ENCODE peak calls at places on chromosome 15, in seven cellular contexts. One of them, this sample, is unnamed.

GRCh38 chr15:53116169-53116568 is 326.0 kb upstream of the ONECUT1 start:
- DNase-seq in HepG2: no peak
- DNase-seq in GM12878: no peak
- DNase-seq in GM12892: no peak
- DNase-seq in SK-N-SH: no peak
- DNase-seq in K562: no peak
- DNase-seq in H1: no peak
- DNase-seq in this sample: no peak

GRCh38 chr15:75786564-75786925 is 56.7 kb upstream of the UBE2Q2 start:
- DNase-seq in HepG2: no peak
- DNase-seq in GM12878: no peak
- DNase-seq in GM12892: no peak
- DNase-seq in SK-N-SH: peak; percentile 59
- DNase-seq in K562: no peak
- DNase-seq in H1: no peak
- DNase-seq in this sample: no peak

GRCh38 chr15:45307230-45307924 is 55.3 kb downstream of the SLC28A2 start:
- DNase-seq in HepG2: peak; percentile 53
- DNase-seq in GM12878: peak; percentile 31
- DNase-seq in GM12892: no peak
- DNase-seq in SK-N-SH: peak; percentile 42
- DNase-seq in K562: no peak
- DNase-seq in H1: no peak
- DNase-seq in this sample: no peak

GRCh38 chr15:20357139-20358065 is 184.2 kb downstream of the GOLGA6L6 start:
- DNase-seq in HepG2: no peak
- DNase-seq in GM12878: no peak
- DNase-seq in GM12892: no peak
- DNase-seq in SK-N-SH: no peak
- DNase-seq in K562: peak; percentile 47
- DNase-seq in H1: no peak
- DNase-seq in this sample: no peak

GRCh38 chr15:37134699-37135131 is 34.4 kb upstream of the MEIS2 start:
- DNase-seq in HepG2: peak; percentile 34
- DNase-seq in GM12878: no peak
- DNase-seq in GM12892: no peak
- DNase-seq in SK-N-SH: no peak
- DNase-seq in K562: peak; percentile 52
- DNase-seq in H1: no peak
- DNase-seq in this sample: no peak

GRCh38 chr15:40256642-40257235 is 17.9 kb downstream of the PAK6 start:
- DNase-seq in HepG2: no peak
- DNase-seq in GM12878: no peak
- DNase-seq in GM12892: no peak
- DNase-seq in SK-N-SH: no peak
- DNase-seq in K562: no peak
- DNase-seq in H1: no peak
- DNase-seq in this sample: no peak

GRCh38 chr15:62165029-62165792 is at the start of gene C2CD4B:
- DNase-seq in HepG2: no peak
- DNase-seq in GM12878: no peak
- DNase-seq in GM12892: no peak
- DNase-seq in SK-N-SH: peak; percentile 58
- DNase-seq in K562: no peak
- DNase-seq in H1: peak; percentile 85
- DNase-seq in this sample: no peak

GRCh38 chr15:95770191-95770590 is 560.3 kb upstream of the NR2F2 start:
- DNase-seq in HepG2: no peak
- DNase-seq in GM12878: no peak
- DNase-seq in GM12892: no peak
- DNase-seq in SK-N-SH: no peak
- DNase-seq in K562: no peak
- DNase-seq in H1: no peak
- DNase-seq in this sample: no peak

GRCh38 chr15:56467626-56468025 is 2.7 kb upstream of the MNS1 start:
- DNase-seq in HepG2: no peak
- DNase-seq in GM12878: no peak
- DNase-seq in GM12892: no peak
- DNase-seq in SK-N-SH: no peak
- DNase-seq in K562: no peak
- DNase-seq in H1: no peak
- DNase-seq in this sample: no peak

GRCh38 chr15:99717129-99718024 is 15.9 kb downstream of the LYSMD4 start:
- DNase-seq in HepG2: no peak
- DNase-seq in GM12878: no peak
- DNase-seq in GM12892: no peak
- DNase-seq in SK-N-SH: no peak
- DNase-seq in K562: no peak
- DNase-seq in H1: no peak
- DNase-seq in this sample: peak; percentile 33

GRCh38 chr15:50321680-50322079 is 33.3 kb downstream of the GABPB1 start:
- DNase-seq in HepG2: no peak
- DNase-seq in GM12878: no peak
- DNase-seq in GM12892: no peak
- DNase-seq in SK-N-SH: no peak
- DNase-seq in K562: no peak
- DNase-seq in H1: no peak
- DNase-seq in this sample: no peak

GRCh38 chr15:86284630-86285029 is 205.0 kb downstream of the AGBL1 start:
- DNase-seq in HepG2: no peak
- DNase-seq in GM12878: no peak
- DNase-seq in GM12892: no peak
- DNase-seq in SK-N-SH: no peak
- DNase-seq in K562: no peak
- DNase-seq in H1: no peak
- DNase-seq in this sample: no peak

GRCh38 chr15:76163429-76164020 is 103.7 kb downstream of the TMEM266 start:
- DNase-seq in HepG2: peak; percentile 43
- DNase-seq in GM12878: no peak
- DNase-seq in GM12892: no peak
- DNase-seq in SK-N-SH: peak; percentile 50
- DNase-seq in K562: no peak
- DNase-seq in H1: no peak
- DNase-seq in this sample: no peak

GRCh38 chr15:29432191-29433049 is 162.8 kb upstream of the NSMCE3 start:
- DNase-seq in HepG2: no peak
- DNase-seq in GM12878: no peak
- DNase-seq in GM12892: no peak
- DNase-seq in SK-N-SH: no peak
- DNase-seq in K562: no peak
- DNase-seq in H1: no peak
- DNase-seq in this sample: no peak

GRCh38 chr15:68304611-68305337 is 27.2 kb downstream of the FEM1B start:
- DNase-seq in HepG2: no peak
- DNase-seq in GM12878: no peak
- DNase-seq in GM12892: no peak
- DNase-seq in SK-N-SH: no peak
- DNase-seq in K562: no peak
- DNase-seq in H1: peak; percentile 63
- DNase-seq in this sample: no peak

GRCh38 chr15:31824009-31824408 is 206.3 kb upstream of the CHRNA7 start:
- DNase-seq in HepG2: no peak
- DNase-seq in GM12878: no peak
- DNase-seq in GM12892: no peak
- DNase-seq in SK-N-SH: no peak
- DNase-seq in K562: no peak
- DNase-seq in H1: no peak
- DNase-seq in this sample: no peak

GRCh38 chr15:34047893-34048775 is 9.1 kb upstream of the AVEN start:
- DNase-seq in HepG2: no peak
- DNase-seq in GM12878: no peak
- DNase-seq in GM12892: no peak
- DNase-seq in SK-N-SH: no peak
- DNase-seq in K562: no peak
- DNase-seq in H1: no peak
- DNase-seq in this sample: no peak

GRCh38 chr15:58553365-58553918 is 121.7 kb downstream of the LIPC start:
- DNase-seq in HepG2: no peak
- DNase-seq in GM12878: no peak
- DNase-seq in GM12892: no peak
- DNase-seq in SK-N-SH: no peak
- DNase-seq in K562: no peak
- DNase-seq in H1: no peak
- DNase-seq in this sample: no peak

GRCh38 chr15:25175033-25175788 is 220.4 kb downstream of the SNRPN start:
- DNase-seq in HepG2: no peak
- DNase-seq in GM12878: no peak
- DNase-seq in GM12892: no peak
- DNase-seq in SK-N-SH: peak; percentile 2
- DNase-seq in K562: no peak
- DNase-seq in H1: no peak
- DNase-seq in this sample: peak; percentile 2

GRCh38 chr15:73564255-73564654 is 68.9 kb downstream of the NPTN start:
- DNase-seq in HepG2: no peak
- DNase-seq in GM12878: no peak
- DNase-seq in GM12892: no peak
- DNase-seq in SK-N-SH: no peak
- DNase-seq in K562: peak; percentile 39
- DNase-seq in H1: no peak
- DNase-seq in this sample: no peak

GRCh38 chr15:27589260-27589659 is 509.9 kb downstream of the OCA2 start:
- DNase-seq in HepG2: no peak
- DNase-seq in GM12878: no peak
- DNase-seq in GM12892: no peak
- DNase-seq in SK-N-SH: no peak
- DNase-seq in K562: no peak
- DNase-seq in H1: no peak
- DNase-seq in this sample: no peak

GRCh38 chr15:78362716-78363426 is 22.7 kb downstream of the CRABP1 start:
- DNase-seq in HepG2: no peak
- DNase-seq in GM12878: no peak
- DNase-seq in GM12892: no peak
- DNase-seq in SK-N-SH: no peak
- DNase-seq in K562: no peak
- DNase-seq in H1: no peak
- DNase-seq in this sample: no peak

GRCh38 chr15:78360958-78361714 is 21.0 kb downstream of the CRABP1 start:
- DNase-seq in HepG2: no peak
- DNase-seq in GM12878: no peak
- DNase-seq in GM12892: no peak
- DNase-seq in SK-N-SH: no peak
- DNase-seq in K562: peak; percentile 34
- DNase-seq in H1: no peak
- DNase-seq in this sample: no peak

GRCh38 chr15:78361956-78362506 is 21.9 kb downstream of the CRABP1 start:
- DNase-seq in HepG2: no peak
- DNase-seq in GM12878: no peak
- DNase-seq in GM12892: no peak
- DNase-seq in SK-N-SH: no peak
- DNase-seq in K562: no peak
- DNase-seq in H1: no peak
- DNase-seq in this sample: no peak

GRCh38 chr15:78358114-78358513 is 18.0 kb downstream of the CRABP1 start:
- DNase-seq in HepG2: peak; percentile 48
- DNase-seq in GM12878: no peak
- DNase-seq in GM12892: no peak
- DNase-seq in SK-N-SH: no peak
- DNase-seq in K562: no peak
- DNase-seq in H1: no peak
- DNase-seq in this sample: no peak

GRCh38 chr15:78360426-78360825 is 20.3 kb downstream of the CRABP1 start:
- DNase-seq in HepG2: no peak
- DNase-seq in GM12878: no peak
- DNase-seq in GM12892: no peak
- DNase-seq in SK-N-SH: peak; percentile 41
- DNase-seq in K562: no peak
- DNase-seq in H1: no peak
- DNase-seq in this sample: no peak
- TF ChIP-seq POLR2AphosphoS5 in HepG2: no peak
- TF ChIP-seq POLR2AphosphoS5 in GM12878: no peak
- TF ChIP-seq POLR2AphosphoS5 in GM12892: no peak
- TF ChIP-seq POLR2AphosphoS5 in SK-N-SH: peak; percentile 50
- TF ChIP-seq POLR2AphosphoS5 in K562: no peak
- TF ChIP-seq POLR2AphosphoS5 in H1: no peak
- TF ChIP-seq POLR2AphosphoS5 in this sample: no peak

GRCh38 chr15:55337160-55337559 is 18.1 kb downstream of the PIGB start:
- DNase-seq in HepG2: no peak
- DNase-seq in GM12878: no peak
- DNase-seq in GM12892: no peak
- DNase-seq in SK-N-SH: no peak
- DNase-seq in K562: no peak
- DNase-seq in H1: no peak
- DNase-seq in this sample: no peak
- TF ChIP-seq TAF1 in HepG2: no peak
- TF ChIP-seq TAF1 in GM12878: no peak
- TF ChIP-seq TAF1 in GM12892: no peak
- TF ChIP-seq TAF1 in SK-N-SH: no peak
- TF ChIP-seq TAF1 in K562: no peak
- TF ChIP-seq TAF1 in H1: no peak
- TF ChIP-seq TAF1 in this sample: no peak

GRCh38 chr15:63601026-63601726 is 4.0 kb downstream of the FBXL22 start:
- DNase-seq in HepG2: no peak
- DNase-seq in GM12878: no peak
- DNase-seq in GM12892: peak; percentile 41
- DNase-seq in SK-N-SH: peak; percentile 77
- DNase-seq in K562: no peak
- DNase-seq in H1: peak; percentile 65
- DNase-seq in this sample: peak; percentile 37
- TF ChIP-seq POLR2AphosphoS5 in HepG2: peak; percentile 49
- TF ChIP-seq POLR2AphosphoS5 in GM12878: peak; percentile 56
- TF ChIP-seq POLR2AphosphoS5 in GM12892: no peak
- TF ChIP-seq POLR2AphosphoS5 in SK-N-SH: peak; percentile 9
- TF ChIP-seq POLR2AphosphoS5 in K562: no peak
- TF ChIP-seq POLR2AphosphoS5 in H1: no peak
- TF ChIP-seq POLR2AphosphoS5 in this sample: peak; percentile 13

DNA sequence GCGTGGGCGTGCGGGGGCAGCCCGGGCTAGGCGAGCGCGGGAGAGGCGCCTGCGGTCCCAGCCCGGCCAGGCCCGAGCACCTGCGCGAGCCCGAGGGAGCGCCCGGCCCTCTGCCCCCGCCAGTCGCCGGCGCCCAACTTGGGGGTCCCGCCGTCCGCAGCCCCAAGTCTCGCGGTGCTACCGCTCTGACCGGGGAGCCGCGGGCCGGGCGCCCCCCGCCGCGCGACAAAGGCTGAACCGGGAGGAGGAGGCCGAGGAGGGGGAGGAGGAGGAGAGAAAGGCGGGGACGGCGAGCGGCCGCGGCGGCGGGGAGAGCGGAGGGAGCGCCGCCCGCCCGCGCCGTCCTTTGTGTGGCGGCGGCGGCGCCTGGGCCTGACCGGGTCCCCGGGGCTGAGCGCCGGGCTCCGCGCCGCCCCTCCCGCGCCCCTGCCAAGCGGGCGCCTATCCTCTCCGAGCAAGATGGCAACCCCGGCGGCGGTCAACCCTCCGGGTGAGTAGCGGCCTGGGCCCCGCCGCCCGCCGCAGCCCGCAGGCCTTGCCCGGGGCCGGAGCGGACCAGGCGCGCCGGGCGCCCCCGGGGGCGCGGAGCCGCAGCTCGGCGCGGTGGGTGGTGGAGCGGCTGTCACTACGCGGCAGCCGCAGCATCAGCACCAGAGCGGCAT is at the start of gene ARNT2:
- DNase-seq in HepG2: no peak
- DNase-seq in GM12878: no peak
- DNase-seq in GM12892: peak; percentile 20
- DNase-seq in SK-N-SH: peak; percentile 91
- DNase-seq in K562: no peak
- DNase-seq in H1: peak; percentile 73
- DNase-seq in this sample: peak; percentile 25
- TF ChIP-seq TAF1 in HepG2: no peak
- TF ChIP-seq TAF1 in GM12878: no peak
- TF ChIP-seq TAF1 in GM12892: no peak
- TF ChIP-seq TAF1 in SK-N-SH: peak; percentile 6
- TF ChIP-seq TAF1 in K562: no peak
- TF ChIP-seq TAF1 in H1: peak; percentile 72
- TF ChIP-seq TAF1 in this sample: no peak